ENCODE peak calls at places on chromosome 21, in eight cellular contexts. One of them, this sample, is unnamed.

GRCh38 chr21:43921979-43922945 is 57.2 kb downstream of the AGPAT3 start:
- DNase-seq in NCI-H69: peak
- DNase-seq in A172: peak
- DNase-seq in T-helper 9 cell: no peak
- DNase-seq in RPMI7951: no peak
- DNase-seq in stimulated activated CD4-positive, alpha-beta T cell treated with anti-CD3 and anti-CD28 coated beads, Interleukin-4, amount 100 ng/mL, for 4 hours: peak
- DNase-seq in Calu3: no peak
- DNase-seq in natural killer cell treated with Interleukin-12 subunit alpha and Interleukin-12 subunit beta and Interleukin-15 and Interleukin-18, amount 100 ng/mL, for 72 hours: peak
- DNase-seq in this sample: no peak

GRCh38 chr21:33402011-33402979 is 918 bp upstream of the IFNGR2 start:
- DNase-seq in A172: no peak
- DNase-seq in RPMI7951: no peak
- DNase-seq in T-helper 9 cell: no peak
- DNase-seq in stimulated activated CD4-positive, alpha-beta T cell treated with anti-CD3 and anti-CD28 coated beads, Interleukin-4, amount 100 ng/mL, for 4 hours: no peak
- DNase-seq in Calu3: no peak
- DNase-seq in NCI-H69: no peak
- DNase-seq in natural killer cell treated with Interleukin-12 subunit alpha and Interleukin-12 subunit beta and Interleukin-15 and Interleukin-18, amount 100 ng/mL, for 72 hours: no peak
- DNase-seq in this sample: no peak

GRCh38 chr21:14492890-14493289 is 53.2 kb downstream of the SAMSN1 start:
- DNase-seq in Calu3: no peak
- DNase-seq in natural killer cell treated with Interleukin-12 subunit alpha and Interleukin-12 subunit beta and Interleukin-15 and Interleukin-18, amount 100 ng/mL, for 72 hours: no peak
- DNase-seq in RPMI7951: no peak
- DNase-seq in NCI-H69: no peak
- DNase-seq in A172: no peak
- DNase-seq in stimulated activated CD4-positive, alpha-beta T cell treated with anti-CD3 and anti-CD28 coated beads, Interleukin-4, amount 100 ng/mL, for 4 hours: no peak
- DNase-seq in T-helper 9 cell: no peak
- DNase-seq in this sample: no peak

GRCh38 chr21:45149021-45149420 is 74.6 kb downstream of the ADARB1 start:
- DNase-seq in NCI-H69: no peak
- DNase-seq in Calu3: no peak
- DNase-seq in stimulated activated CD4-positive, alpha-beta T cell treated with anti-CD3 and anti-CD28 coated beads, Interleukin-4, amount 100 ng/mL, for 4 hours: no peak
- DNase-seq in RPMI7951: no peak
- DNase-seq in T-helper 9 cell: no peak
- DNase-seq in A172: no peak
- DNase-seq in natural killer cell treated with Interleukin-12 subunit alpha and Interleukin-12 subunit beta and Interleukin-15 and Interleukin-18, amount 100 ng/mL, for 72 hours: no peak
- DNase-seq in this sample: no peak

GRCh38 chr21:27570306-27570868 is 603.5 kb upstream of the ADAMTS5 start:
- DNase-seq in A172: peak
- DNase-seq in natural killer cell treated with Interleukin-12 subunit alpha and Interleukin-12 subunit beta and Interleukin-15 and Interleukin-18, amount 100 ng/mL, for 72 hours: no peak
- DNase-seq in T-helper 9 cell: no peak
- DNase-seq in NCI-H69: no peak
- DNase-seq in stimulated activated CD4-positive, alpha-beta T cell treated with anti-CD3 and anti-CD28 coated beads, Interleukin-4, amount 100 ng/mL, for 4 hours: no peak
- DNase-seq in RPMI7951: peak
- DNase-seq in Calu3: no peak
- DNase-seq in this sample: peak

GRCh38 chr21:20856926-20857325 is 141.3 kb upstream of the NCAM2 start:
- DNase-seq in NCI-H69: peak
- DNase-seq in RPMI7951: no peak
- DNase-seq in natural killer cell treated with Interleukin-12 subunit alpha and Interleukin-12 subunit beta and Interleukin-15 and Interleukin-18, amount 100 ng/mL, for 72 hours: no peak
- DNase-seq in stimulated activated CD4-positive, alpha-beta T cell treated with anti-CD3 and anti-CD28 coated beads, Interleukin-4, amount 100 ng/mL, for 4 hours: no peak
- DNase-seq in Calu3: no peak
- DNase-seq in A172: no peak
- DNase-seq in T-helper 9 cell: no peak
- DNase-seq in this sample: no peak

GRCh38 chr21:27827972-27828371 is 861.1 kb upstream of the ADAMTS5 start:
- DNase-seq in stimulated activated CD4-positive, alpha-beta T cell treated with anti-CD3 and anti-CD28 coated beads, Interleukin-4, amount 100 ng/mL, for 4 hours: no peak
- DNase-seq in NCI-H69: no peak
- DNase-seq in Calu3: no peak
- DNase-seq in T-helper 9 cell: no peak
- DNase-seq in A172: no peak
- DNase-seq in RPMI7951: no peak
- DNase-seq in natural killer cell treated with Interleukin-12 subunit alpha and Interleukin-12 subunit beta and Interleukin-15 and Interleukin-18, amount 100 ng/mL, for 72 hours: no peak
- DNase-seq in this sample: no peak

GRCh38 chr21:33948096-33948950 is 32.7 kb upstream of the ATP5PO start:
- DNase-seq in natural killer cell treated with Interleukin-12 subunit alpha and Interleukin-12 subunit beta and Interleukin-15 and Interleukin-18, amount 100 ng/mL, for 72 hours: peak
- DNase-seq in Calu3: peak
- DNase-seq in NCI-H69: peak
- DNase-seq in stimulated activated CD4-positive, alpha-beta T cell treated with anti-CD3 and anti-CD28 coated beads, Interleukin-4, amount 100 ng/mL, for 4 hours: peak
- DNase-seq in T-helper 9 cell: peak
- DNase-seq in A172: peak
- DNase-seq in RPMI7951: peak
- DNase-seq in this sample: peak

GRCh38 chr21:42006765-42007164 is 3.4 kb downstream of the ZBTB21 start:
- DNase-seq in A172: no peak
- DNase-seq in NCI-H69: no peak
- DNase-seq in Calu3: no peak
- DNase-seq in stimulated activated CD4-positive, alpha-beta T cell treated with anti-CD3 and anti-CD28 coated beads, Interleukin-4, amount 100 ng/mL, for 4 hours: no peak
- DNase-seq in T-helper 9 cell: no peak
- DNase-seq in RPMI7951: no peak
- DNase-seq in natural killer cell treated with Interleukin-12 subunit alpha and Interleukin-12 subunit beta and Interleukin-15 and Interleukin-18, amount 100 ng/mL, for 72 hours: no peak
- DNase-seq in this sample: no peak

GRCh38 chr21:46038871-46039397 is 57.4 kb downstream of the COL6A1 start:
- DNase-seq in A172: peak
- DNase-seq in Calu3: peak
- DNase-seq in natural killer cell treated with Interleukin-12 subunit alpha and Interleukin-12 subunit beta and Interleukin-15 and Interleukin-18, amount 100 ng/mL, for 72 hours: no peak
- DNase-seq in NCI-H69: no peak
- DNase-seq in RPMI7951: peak
- DNase-seq in stimulated activated CD4-positive, alpha-beta T cell treated with anti-CD3 and anti-CD28 coated beads, Interleukin-4, amount 100 ng/mL, for 4 hours: no peak
- DNase-seq in T-helper 9 cell: no peak
- DNase-seq in this sample: no peak